ENCODE peak calls at places on chromosomes 16 and 17, in six cellular contexts. M, F, Y, K, Z and V are unnamed samples.

GRCh38 chr16:70254095-70254964 is 2.6 kb upstream of the EXOSC6 start:
- DNase-seq in M (no peak), F (no peak), Y (no peak), K (no peak), Z (no peak), V (no peak)

GRCh38 chr17:65531508-65532431 is 29.7 kb downstream of the AXIN2 start:
- DNase-seq in M (no peak), F (peak), Y (no peak), K (peak), Z (peak), V (no peak)

GRCh38 chr16:80197790-80198201 is 343.0 kb upstream of the DYNLRB2 start:
- DNase-seq in M (no peak), F (peak), Y (no peak), K (no peak), Z (no peak), V (peak)

GRCh38 chr17:8038954-8039610 is at the start of gene ALOX15B:
- DNase-seq in M (peak), F (no peak), Y (no peak), K (no peak), Z (no peak), V (no peak)

GRCh38 chr17:33038740-33039139 is 47.1 kb downstream of the SPACA3 start:
- DNase-seq in M (peak), F (peak), Y (peak), K (peak), Z (no peak), V (peak)

GRCh38 chr17:66420961-66421371 is 118.6 kb downstream of the PRKCA start:
- DNase-seq in M (no peak), F (no peak), Y (no peak), K (no peak), Z (no peak), V (no peak)

GRCh38 chr16:23182206-23182674 is 305 bp upstream of the SCNN1G start:
- DNase-seq in M (peak), F (peak), Y (peak), K (peak), Z (peak), V (peak)

GRCh38 chr17:77332034-77332971 is 191.5 kb downstream of the SEC14L1 start:
- DNase-seq in M (no peak), F (no peak), Y (no peak), K (no peak), Z (peak), V (no peak)

GRCh38 chr16:49493836-49494235 is 120.2 kb downstream of the C16orf78 start:
- DNase-seq in M (no peak), F (no peak), Y (no peak), K (no peak), Z (no peak), V (no peak)

GRCh38 chr17:4375039-4375748 is 8.7 kb upstream of the UBE2G1 start:
- DNase-seq in M (no peak), F (no peak), Y (no peak), K (no peak), Z (no peak), V (no peak)

GRCh38 chr16:11560701-11561439 is 25.8 kb downstream of the LITAF start:
- DNase-seq in M (no peak), F (no peak), Y (no peak), K (peak), Z (no peak), V (peak)

GRCh38 chr16:1530883-1531637 is 2.4 kb upstream of the TMEM204 start:
- DNase-seq in M (no peak), F (no peak), Y (no peak), K (no peak), Z (peak), V (no peak)

GRCh38 chr17:57674894-57675293 is 70.2 kb downstream of the CCDC182 start:
- DNase-seq in M (no peak), F (no peak), Y (no peak), K (no peak), Z (no peak), V (no peak)

GRCh38 chr17:40122944-40123810 is 1.4 kb downstream of the MSL1 start:
- DNase-seq in M (peak), F (peak), Y (no peak), K (peak), Z (no peak), V (peak)
- TF ChIP-seq CTCF in M (no peak), F (no peak), Y (no peak), K (peak), Z (peak), V (no peak)

DNA sequence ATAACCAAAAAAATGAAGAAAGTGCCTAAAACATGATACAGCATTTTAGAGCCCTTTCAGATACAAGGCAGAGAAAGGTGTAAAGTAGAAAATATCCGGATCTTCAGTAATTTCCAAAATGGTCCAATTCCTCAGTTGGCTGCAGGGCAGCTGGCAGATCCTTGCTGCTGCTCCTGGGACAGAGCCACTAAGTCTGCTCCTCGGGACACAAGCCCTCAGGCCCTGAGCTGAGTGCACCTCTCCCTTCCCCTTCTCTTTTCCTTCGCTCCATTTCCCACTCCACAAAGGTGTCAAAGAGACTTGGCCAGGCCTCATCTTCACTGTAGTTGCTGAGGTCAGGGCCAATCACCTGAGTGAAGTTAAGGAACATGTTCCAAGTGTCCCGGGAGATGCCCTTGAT is 40.5 kb downstream of the DCUN1D3 start:
- DNase-seq in M (no peak), F (no peak), Y (no peak), K (no peak), Z (no peak), V (no peak)
- H3K27ac ChIP-seq in M (no peak), F (peak), Y (no peak), K (no peak), Z (no peak), V (peak)

DNA sequence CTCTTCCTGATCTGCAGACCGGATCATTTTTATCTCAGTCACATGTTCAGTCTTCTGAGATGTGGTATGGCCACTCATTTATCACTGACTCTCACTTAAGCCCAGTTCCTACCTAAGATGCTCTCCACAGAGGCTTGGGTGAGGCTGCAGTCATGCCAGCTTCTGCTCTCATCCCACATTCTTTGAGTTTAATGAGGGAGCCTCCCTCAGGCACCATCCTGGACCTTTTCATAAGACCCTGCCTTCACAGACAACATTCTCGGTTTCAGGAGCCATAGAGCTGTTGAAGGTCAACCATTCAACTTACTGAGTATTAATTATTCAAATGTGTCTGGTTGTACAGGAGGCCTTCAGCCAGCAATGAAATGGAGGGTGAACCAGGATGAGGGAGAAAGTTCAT is 23.6 kb upstream of the HNF1B start:
- DNase-seq in M (no peak), F (no peak), Y (no peak), K (no peak), Z (no peak), V (no peak)
- TF ChIP-seq CTCF in M (no peak), F (no peak), Y (no peak), K (no peak), Z (no peak), V (no peak)

GRCh38 chr17:12514596-12514995 is 151.1 kb upstream of the MYOCD start:
- DNase-seq in M (no peak), F (no peak), Y (no peak), K (no peak), Z (no peak), V (no peak)

GRCh38 chr17:12509836-12510235 is 155.9 kb upstream of the MYOCD start:
- DNase-seq in M (no peak), F (no peak), Y (no peak), K (no peak), Z (no peak), V (no peak)

GRCh38 chr17:12507046-12507445 is 158.6 kb upstream of the MYOCD start:
- DNase-seq in M (no peak), F (no peak), Y (no peak), K (no peak), Z (no peak), V (no peak)

GRCh38 chr17:12510535-12510934 is 155.2 kb upstream of the MYOCD start:
- DNase-seq in M (no peak), F (no peak), Y (no peak), K (no peak), Z (no peak), V (no peak)

GRCh38 chr17:12512712-12513355 is 152.9 kb upstream of the MYOCD start:
- DNase-seq in M (no peak), F (no peak), Y (no peak), K (no peak), Z (no peak), V (no peak)
- H3K27ac ChIP-seq in M (no peak), F (peak), Y (no peak), K (no peak), Z (no peak), V (no peak)

GRCh38 chr17:41324180-41325075 is 8.9 kb upstream of the KRTAP17-1 start:
- DNase-seq in M (peak), F (peak), Y (peak), K (peak), Z (peak), V (peak)
- TF ChIP-seq CTCF in M (peak), F (peak), Y (peak), K (peak), Z (peak), V (peak)

GRCh38 chr17:2191785-2192184 is 111.8 kb downstream of the SMG6 start:
- DNase-seq in M (no peak), F (no peak), Y (no peak), K (no peak), Z (no peak), V (no peak)
- H3K27ac ChIP-seq in M (no peak), F (peak), Y (peak), K (no peak), Z (peak), V (peak)

GRCh38 chr17:40433551-40434384 is 9.5 kb upstream of the IGFBP4 start:
- DNase-seq in M (peak), F (peak), Y (no peak), K (peak), Z (no peak), V (no peak)
- TF ChIP-seq CTCF in M (peak), F (peak), Y (peak), K (peak), Z (peak), V (peak)